ENCODE peak calls at places on chromosomes 7 and 10, in seven cellular contexts. One of them, this sample, is unnamed. For H3K27me3, the result is how much of the 10 kb centered on the place peaks cover.

GRCh38 chr7:123367508-123368122 is 166.8 kb downstream of the IQUB start:
- DNase-seq in tibial nerve: no peak
- DNase-seq in upper lobe of right lung: no peak
- DNase-seq in Panc1: peak
- DNase-seq in suprapubic skin: no peak
- DNase-seq in PC-3: peak
- DNase-seq in IMR-90: no peak
- DNase-seq in this sample: no peak

GRCh38 chr10:72274730-72275350 is 1.1 kb downstream of the DDIT4 start:
- DNase-seq in tibial nerve: no peak
- DNase-seq in upper lobe of right lung: peak
- DNase-seq in Panc1: no peak
- DNase-seq in suprapubic skin: no peak
- DNase-seq in PC-3: peak
- DNase-seq in IMR-90: peak
- DNase-seq in this sample: no peak

GRCh38 chr7:140334341-140335057 is 63.8 kb downstream of the SLC37A3 start:
- DNase-seq in tibial nerve: no peak
- DNase-seq in upper lobe of right lung: no peak
- DNase-seq in Panc1: no peak
- DNase-seq in suprapubic skin: no peak
- DNase-seq in PC-3: no peak
- DNase-seq in IMR-90: no peak
- DNase-seq in this sample: no peak

GRCh38 chr10:12503311-12503710 is 154.0 kb downstream of the CAMK1D start:
- DNase-seq in tibial nerve: no peak
- DNase-seq in upper lobe of right lung: peak
- DNase-seq in Panc1: no peak
- DNase-seq in suprapubic skin: peak
- DNase-seq in PC-3: no peak
- DNase-seq in IMR-90: no peak
- DNase-seq in this sample: no peak

GRCh38 chr10:110226555-110226925 is 19.1 kb downstream of the MXI1 start:
- DNase-seq in tibial nerve: peak
- DNase-seq in upper lobe of right lung: peak
- DNase-seq in Panc1: no peak
- DNase-seq in suprapubic skin: peak
- DNase-seq in PC-3: peak
- DNase-seq in IMR-90: peak
- DNase-seq in this sample: peak

GRCh38 chr10:133471300-133472109 is 17.8 kb downstream of the SCART1 start:
- DNase-seq in tibial nerve: no peak
- DNase-seq in upper lobe of right lung: no peak
- DNase-seq in Panc1: no peak
- DNase-seq in suprapubic skin: no peak
- DNase-seq in PC-3: no peak
- DNase-seq in IMR-90: no peak
- DNase-seq in this sample: no peak

GRCh38 chr10:61286695-61287094 is 166.5 kb downstream of the TMEM26 start:
- DNase-seq in tibial nerve: no peak
- DNase-seq in upper lobe of right lung: no peak
- DNase-seq in Panc1: no peak
- DNase-seq in suprapubic skin: no peak
- DNase-seq in PC-3: no peak
- DNase-seq in IMR-90: no peak
- DNase-seq in this sample: no peak

GRCh38 chr7:100908512-100908911 is 12.8 kb upstream of the ACHE start:
- DNase-seq in tibial nerve: no peak
- DNase-seq in upper lobe of right lung: no peak
- DNase-seq in Panc1: no peak
- DNase-seq in suprapubic skin: no peak
- DNase-seq in PC-3: no peak
- DNase-seq in IMR-90: no peak
- DNase-seq in this sample: no peak

GRCh38 chr10:113476191-113476590 is 76.7 kb upstream of the HABP2 start:
- DNase-seq in tibial nerve: no peak
- DNase-seq in upper lobe of right lung: no peak
- DNase-seq in Panc1: no peak
- DNase-seq in suprapubic skin: no peak
- DNase-seq in PC-3: no peak
- DNase-seq in IMR-90: no peak
- DNase-seq in this sample: no peak

GRCh38 chr7:22563621-22564241 is 63.7 kb upstream of the STEAP1B start:
- DNase-seq in tibial nerve: no peak
- DNase-seq in upper lobe of right lung: no peak
- DNase-seq in Panc1: no peak
- DNase-seq in suprapubic skin: no peak
- DNase-seq in PC-3: peak
- DNase-seq in IMR-90: peak
- DNase-seq in this sample: no peak

GRCh38 chr7:26865094-26865388 is 651 bp upstream of the SKAP2 start:
- DNase-seq in tibial nerve: no peak
- DNase-seq in upper lobe of right lung: peak
- DNase-seq in Panc1: no peak
- DNase-seq in suprapubic skin: peak
- DNase-seq in PC-3: no peak
- DNase-seq in IMR-90: no peak
- DNase-seq in this sample: no peak

DNA sequence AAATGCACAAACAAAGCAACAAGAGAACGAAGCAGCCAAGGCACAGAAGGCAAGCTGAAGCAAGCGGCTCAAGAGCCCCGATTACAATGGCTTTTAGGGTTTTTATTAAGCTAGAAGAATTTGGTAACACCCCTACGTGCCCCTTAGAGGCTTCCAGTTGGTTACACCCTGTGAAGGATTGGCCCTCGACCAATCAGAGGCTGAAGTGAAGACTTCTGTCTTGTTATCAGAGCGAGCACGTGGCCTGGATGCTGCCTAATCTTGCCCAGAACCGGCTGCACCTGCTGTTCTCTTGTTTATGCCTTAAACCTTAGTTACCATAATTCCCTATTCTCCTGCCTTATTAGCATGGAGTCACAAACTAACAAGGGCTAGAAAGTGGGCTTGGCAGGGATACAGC is 21.4 kb downstream of the KCNK18 start:
- DNase-seq in tibial nerve: no peak
- DNase-seq in upper lobe of right lung: peak
- DNase-seq in Panc1: no peak
- DNase-seq in suprapubic skin: no peak
- DNase-seq in PC-3: no peak
- DNase-seq in IMR-90: no peak
- DNase-seq in this sample: no peak
- H3K27me3 ChIP-seq in tibial nerve: under half
- H3K27me3 ChIP-seq in upper lobe of right lung: under half
- H3K27me3 ChIP-seq in Panc1: under half
- H3K27me3 ChIP-seq in suprapubic skin: under half
- H3K27me3 ChIP-seq in PC-3: under half
- H3K27me3 ChIP-seq in IMR-90: under half
- H3K27me3 ChIP-seq in this sample: under half

GRCh38 chr7:55134786-55135185 is 116.0 kb downstream of the EGFR start:
- DNase-seq in tibial nerve: no peak
- DNase-seq in upper lobe of right lung: no peak
- DNase-seq in Panc1: no peak
- DNase-seq in suprapubic skin: no peak
- DNase-seq in PC-3: no peak
- DNase-seq in IMR-90: peak
- DNase-seq in this sample: no peak
- H3K27ac ChIP-seq in tibial nerve: peak
- H3K27ac ChIP-seq in upper lobe of right lung: no peak
- H3K27ac ChIP-seq in Panc1: peak
- H3K27ac ChIP-seq in suprapubic skin: peak
- H3K27ac ChIP-seq in PC-3: peak
- H3K27ac ChIP-seq in IMR-90: peak
- H3K27ac ChIP-seq in this sample: peak

GRCh38 chr10:19658622-19659233 is 157.5 kb upstream of the PLXDC2 start:
- DNase-seq in tibial nerve: no peak
- DNase-seq in upper lobe of right lung: no peak
- DNase-seq in Panc1: no peak
- DNase-seq in suprapubic skin: no peak
- DNase-seq in PC-3: no peak
- DNase-seq in IMR-90: no peak
- DNase-seq in this sample: no peak

GRCh38 chr10:19663344-19663743 is 152.9 kb upstream of the PLXDC2 start:
- DNase-seq in tibial nerve: no peak
- DNase-seq in upper lobe of right lung: no peak
- DNase-seq in Panc1: no peak
- DNase-seq in suprapubic skin: no peak
- DNase-seq in PC-3: no peak
- DNase-seq in IMR-90: no peak
- DNase-seq in this sample: no peak

GRCh38 chr10:19656420-19657042 is 159.7 kb upstream of the PLXDC2 start:
- DNase-seq in tibial nerve: no peak
- DNase-seq in upper lobe of right lung: no peak
- DNase-seq in Panc1: no peak
- DNase-seq in suprapubic skin: no peak
- DNase-seq in PC-3: no peak
- DNase-seq in IMR-90: peak
- DNase-seq in this sample: no peak

GRCh38 chr10:19658131-19658530 is 158.1 kb upstream of the PLXDC2 start:
- DNase-seq in tibial nerve: no peak
- DNase-seq in upper lobe of right lung: no peak
- DNase-seq in Panc1: no peak
- DNase-seq in suprapubic skin: no peak
- DNase-seq in PC-3: peak
- DNase-seq in IMR-90: peak
- DNase-seq in this sample: no peak

GRCh38 chr10:19659920-19660655 is 156.1 kb upstream of the PLXDC2 start:
- DNase-seq in tibial nerve: no peak
- DNase-seq in upper lobe of right lung: no peak
- DNase-seq in Panc1: no peak
- DNase-seq in suprapubic skin: no peak
- DNase-seq in PC-3: peak
- DNase-seq in IMR-90: peak
- DNase-seq in this sample: no peak
- TF ChIP-seq CTCF in tibial nerve: no peak
- TF ChIP-seq CTCF in upper lobe of right lung: no peak
- TF ChIP-seq CTCF in Panc1: no peak
- TF ChIP-seq CTCF in suprapubic skin: no peak
- TF ChIP-seq CTCF in PC-3: no peak
- TF ChIP-seq CTCF in IMR-90: no peak
- TF ChIP-seq CTCF in this sample: no peak

GRCh38 chr10:123551259-123551658 is 114.9 kb upstream of the GPR26 start:
- DNase-seq in tibial nerve: no peak
- DNase-seq in upper lobe of right lung: no peak
- DNase-seq in Panc1: no peak
- DNase-seq in suprapubic skin: peak
- DNase-seq in PC-3: no peak
- DNase-seq in IMR-90: no peak
- DNase-seq in this sample: no peak

GRCh38 chr10:123550680-123551096 is 115.5 kb upstream of the GPR26 start:
- DNase-seq in tibial nerve: no peak
- DNase-seq in upper lobe of right lung: no peak
- DNase-seq in Panc1: no peak
- DNase-seq in suprapubic skin: peak
- DNase-seq in PC-3: no peak
- DNase-seq in IMR-90: no peak
- DNase-seq in this sample: no peak

GRCh38 chr10:123554656-123555055 is 111.5 kb upstream of the GPR26 start:
- DNase-seq in tibial nerve: no peak
- DNase-seq in upper lobe of right lung: no peak
- DNase-seq in Panc1: no peak
- DNase-seq in suprapubic skin: peak
- DNase-seq in PC-3: no peak
- DNase-seq in IMR-90: no peak
- DNase-seq in this sample: no peak

GRCh38 chr10:123553810-123554430 is 112.2 kb upstream of the GPR26 start:
- DNase-seq in tibial nerve: no peak
- DNase-seq in upper lobe of right lung: no peak
- DNase-seq in Panc1: no peak
- DNase-seq in suprapubic skin: peak
- DNase-seq in PC-3: no peak
- DNase-seq in IMR-90: no peak
- DNase-seq in this sample: no peak

DNA sequence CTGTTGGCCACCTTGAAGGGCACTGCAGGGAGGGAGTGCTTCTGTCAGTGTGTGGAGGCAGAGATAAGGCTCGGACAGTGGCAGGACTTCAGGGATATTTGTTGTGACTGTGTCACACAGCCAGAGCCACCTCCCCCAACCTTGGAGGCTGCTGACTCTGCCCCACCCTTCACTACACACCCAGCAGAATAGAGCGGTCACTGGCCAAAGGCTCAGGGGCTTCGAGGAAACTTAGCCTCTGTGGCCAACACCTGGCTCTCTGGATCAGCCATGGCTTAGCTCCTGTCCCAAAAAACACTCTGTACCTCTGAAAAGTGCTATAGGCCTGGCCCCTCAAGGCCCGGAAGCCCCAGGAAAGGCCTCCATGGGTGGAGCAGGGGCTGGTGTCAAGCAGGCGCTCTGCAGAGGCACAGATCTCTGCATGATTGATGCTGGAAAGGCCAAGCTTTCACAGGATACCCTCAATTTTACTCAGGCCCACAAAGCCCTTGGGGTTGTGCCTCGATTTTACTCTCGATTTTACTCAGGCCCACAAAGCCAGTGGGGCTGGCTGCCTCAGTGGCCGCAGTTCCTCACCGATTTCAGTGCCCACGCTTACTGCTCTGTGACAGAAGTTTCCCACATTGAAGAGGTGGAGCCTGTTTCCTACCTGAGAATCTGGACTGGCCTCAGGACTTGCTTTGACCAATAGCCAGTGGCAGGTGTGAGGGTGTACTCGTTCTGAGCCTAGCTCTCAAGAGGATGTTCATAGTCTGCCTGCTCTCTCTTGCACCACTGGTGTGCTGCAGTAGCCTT is 113.2 kb upstream of the GPR26 start:
- DNase-seq in tibial nerve: no peak
- DNase-seq in upper lobe of right lung: no peak
- DNase-seq in Panc1: no peak
- DNase-seq in suprapubic skin: peak
- DNase-seq in PC-3: no peak
- DNase-seq in IMR-90: no peak
- DNase-seq in this sample: no peak
- H3K27me3 ChIP-seq in tibial nerve: under half
- H3K27me3 ChIP-seq in upper lobe of right lung: under half
- H3K27me3 ChIP-seq in Panc1: under half
- H3K27me3 ChIP-seq in suprapubic skin: half or more
- H3K27me3 ChIP-seq in PC-3: under half
- H3K27me3 ChIP-seq in IMR-90: under half
- H3K27me3 ChIP-seq in this sample: under half

GRCh38 chr10:31942435-31942834 is 13.8 kb upstream of the ARHGAP12 start:
- DNase-seq in tibial nerve: no peak
- DNase-seq in upper lobe of right lung: no peak
- DNase-seq in Panc1: no peak
- DNase-seq in suprapubic skin: no peak
- DNase-seq in PC-3: no peak
- DNase-seq in IMR-90: no peak
- DNase-seq in this sample: no peak

GRCh38 chr10:31944071-31944433 is 15.4 kb upstream of the ARHGAP12 start:
- DNase-seq in tibial nerve: no peak
- DNase-seq in upper lobe of right lung: no peak
- DNase-seq in Panc1: no peak
- DNase-seq in suprapubic skin: no peak
- DNase-seq in PC-3: no peak
- DNase-seq in IMR-90: no peak
- DNase-seq in this sample: no peak

GRCh38 chr10:31942892-31943291 is 14.3 kb upstream of the ARHGAP12 start:
- DNase-seq in tibial nerve: no peak
- DNase-seq in upper lobe of right lung: no peak
- DNase-seq in Panc1: no peak
- DNase-seq in suprapubic skin: no peak
- DNase-seq in PC-3: peak
- DNase-seq in IMR-90: no peak
- DNase-seq in this sample: no peak

GRCh38 chr10:31939797-31940708 is 11.4 kb upstream of the ARHGAP12 start:
- DNase-seq in tibial nerve: no peak
- DNase-seq in upper lobe of right lung: no peak
- DNase-seq in Panc1: no peak
- DNase-seq in suprapubic skin: no peak
- DNase-seq in PC-3: peak
- DNase-seq in IMR-90: no peak
- DNase-seq in this sample: no peak

GRCh38 chr10:31940839-31941653 is 12.4 kb upstream of the ARHGAP12 start:
- DNase-seq in tibial nerve: no peak
- DNase-seq in upper lobe of right lung: no peak
- DNase-seq in Panc1: peak
- DNase-seq in suprapubic skin: no peak
- DNase-seq in PC-3: peak
- DNase-seq in IMR-90: peak
- DNase-seq in this sample: peak
- H3K27ac ChIP-seq in tibial nerve: no peak
- H3K27ac ChIP-seq in upper lobe of right lung: no peak
- H3K27ac ChIP-seq in Panc1: peak
- H3K27ac ChIP-seq in suprapubic skin: peak
- H3K27ac ChIP-seq in PC-3: peak
- H3K27ac ChIP-seq in IMR-90: no peak
- H3K27ac ChIP-seq in this sample: peak